ENCODE peak calls at places on chromosomes 4 and X, in eight cellular contexts. T is activated T-cell treated with anti-CD3 and anti-CD28 coated beads, Interleukin-2, amount 50 U/mL, for 48 hours; Q is H4; M is hippocampal formation; O is fibroblast of lung; E is iris pigment epithelial cell; H is stimulated activated CD8-positive, alpha-beta memory T cell treated with anti-CD3 and anti-CD28 coated beads, Interleukin-4, amount 100 ng/mL, for 4 hours; X is activated CD8-positive, alpha-beta memory T cell treated with anti-CD3 and anti-CD28 coated beads for 4 hours. Z is an unnamed sample.

GRCh38 chr4:151049430-151049884 is 34.4 kb upstream of the LRBA start:
- DNase-seq in T (no peak), Q (no peak), M (no peak), O (no peak), E (no peak), H (no peak), X (no peak), Z (no peak)

GRCh38 chr4:76087007-76087769 is 12.7 kb downstream of the ART3 start:
- DNase-seq in T (peak; percentile 25), Q (peak; percentile 70), M (peak; percentile 91), O (peak; percentile 58), E (peak; percentile 70), H (no peak), X (no peak), Z (peak; percentile 60)

GRCh38 chr4:83108101-83108861 is 6.2 kb downstream of the PLAC8 start:
- DNase-seq in T (peak; percentile 44), Q (no peak), M (no peak), O (no peak), E (no peak), H (no peak), X (no peak), Z (no peak)

GRCh38 chr4:36280555-36280954 is 861 bp upstream of the DTHD1 start:
- DNase-seq in T (no peak), Q (no peak), M (peak; percentile 48), O (no peak), E (no peak), H (no peak), X (no peak), Z (no peak)

GRCh38 chrX:40459576-40460158 is 121.1 kb upstream of the ATP6AP2 start:
- DNase-seq in T (no peak), Q (no peak), M (peak; percentile 70), O (no peak), E (no peak), H (no peak), X (no peak), Z (no peak)

GRCh38 chr4:2799444-2799911 is 6.6 kb downstream of the SH3BP2 start:
- DNase-seq in T (no peak), Q (no peak), M (no peak), O (no peak), E (no peak), H (no peak), X (no peak), Z (no peak)

GRCh38 chrX:42143866-42144592 is 220.7 kb upstream of the CASK start:
- DNase-seq in T (no peak), Q (peak; percentile 10), M (no peak), O (no peak), E (no peak), H (no peak), X (no peak), Z (no peak)

GRCh38 chrX:111784667-111785066 is 91.3 kb upstream of the TRPC5OS start:
- DNase-seq in T (no peak), Q (no peak), M (no peak), O (no peak), E (no peak), H (no peak), X (no peak), Z (no peak)

GRCh38 chrX:105706041-105706440 is 116.3 kb upstream of the NRK start:
- DNase-seq in T (no peak), Q (no peak), M (no peak), O (peak; percentile 65), E (peak; percentile 70), H (no peak), X (no peak), Z (no peak)

GRCh38 chr4:138609943-138610350 is 367.8 kb upstream of the SLC7A11 start:
- DNase-seq in T (no peak), Q (peak; percentile 25), M (no peak), O (peak; percentile 62), E (peak; percentile 77), H (no peak), X (no peak), Z (peak; percentile 57)

GRCh38 chr4:76896731-76897521 is 1.0 kb downstream of the SOWAHB start:
- DNase-seq in T (peak; percentile 35), Q (no peak), M (no peak), O (peak; percentile 6), E (no peak), H (no peak), X (no peak), Z (peak; percentile 35)

GRCh38 chr4:68735106-68735505 is 64.7 kb upstream of the UGT2B15 start:
- DNase-seq in T (no peak), Q (no peak), M (no peak), O (no peak), E (no peak), H (no peak), X (no peak), Z (no peak)

GRCh38 chr4:184406915-184407314 is 67.4 kb downstream of the IRF2 start:
- DNase-seq in T (no peak), Q (no peak), M (peak; percentile 20), O (no peak), E (no peak), H (no peak), X (no peak), Z (no peak)

GRCh38 chr4:48483006-48483776 is at the start of gene SLC10A4:
- DNase-seq in T (peak; percentile 41), Q (no peak), M (no peak), O (no peak), E (no peak), H (no peak), X (no peak), Z (peak; percentile 21)

GRCh38 chr4:186002853-186003252 is 66.1 kb upstream of the TLR3 start:
- DNase-seq in T (no peak), Q (no peak), M (no peak), O (no peak), E (no peak), H (no peak), X (no peak), Z (no peak)